ENCODE peak calls at places on chromosomes 7 and 10, in seven cellular contexts. W is H9, K is mesenchymal stem cell, P is IMR-90, H is mesendoderm, M is H1, Q is trophoblast cell. G is an unnamed sample.

GRCh38 chr7:137390076-137390475 is 46.5 kb upstream of the PTN start:
- DNase-seq in Q (no peak), K (peak; percentile 83), P (no peak), M (no peak), W (no peak), H (no peak), G (no peak)

GRCh38 chr7:24175603-24176002 is 108.4 kb upstream of the NPY start:
- DNase-seq in H (no peak), M (no peak), P (no peak), Q (no peak), K (no peak), W (no peak), G (peak; percentile 3)

GRCh38 chr10:100993986-100994708 is 5.5 kb upstream of the LZTS2 start:
- DNase-seq in Q (peak; percentile 61), K (peak; percentile 64), W (no peak), P (peak; percentile 45), M (no peak), H (peak; percentile 60), G (no peak)

GRCh38 chr10:127937069-127937468 is 30.2 kb downstream of the PTPRE start:
- DNase-seq in Q (no peak), M (no peak), P (no peak), W (no peak), H (no peak), K (no peak), G (no peak)

GRCh38 chr7:130363156-130363847 is 17.0 kb upstream of the CPA1 start:
- DNase-seq in K (peak; percentile 96), M (no peak), H (peak; percentile 45), P (peak; percentile 99), W (no peak), Q (peak; percentile 85), G (no peak)

GRCh38 chr7:3896366-3896765 is 595.3 kb downstream of the SDK1 start:
- DNase-seq in M (no peak), P (no peak), H (no peak), Q (no peak), W (no peak), K (no peak), G (no peak)

GRCh38 chr10:653991-654646 is 35.3 kb downstream of the DIP2C start:
- DNase-seq in M (no peak), W (no peak), P (peak; percentile 62), K (peak; percentile 52), Q (peak; percentile 76), H (peak; percentile 61), G (no peak)

GRCh38 chr10:48580236-48580635 is 24.6 kb downstream of the ARHGAP22 start:
- DNase-seq in P (no peak), W (peak; percentile 18), H (no peak), K (no peak), M (no peak), Q (no peak), G (no peak)

GRCh38 chr7:31935671-31936070 is 134.5 kb downstream of the PDE1C start:
- DNase-seq in P (no peak), W (no peak), H (no peak), Q (no peak), K (no peak), M (no peak), G (no peak)

GRCh38 chr10:75593690-75594556 is 162.5 kb downstream of the LRMDA start:
- DNase-seq in H (peak; percentile 51), W (peak; percentile 75), K (no peak), M (no peak), P (no peak), Q (no peak), G (no peak)

GRCh38 chr7:37376386-37376785 is 72.3 kb downstream of the ELMO1 start:
- DNase-seq in M (no peak), W (no peak), Q (peak; percentile 96), P (no peak), K (no peak), H (peak; percentile 54), G (no peak)

GRCh38 chr7:39958038-39958437 is 8.0 kb downstream of the CDK13 start:
- DNase-seq in W (no peak), M (no peak), H (no peak), Q (peak; percentile 33), K (no peak), P (no peak), G (no peak)

GRCh38 chr10:110717830-110718595 is 73.9 kb downstream of the RBM20 start:
- DNase-seq in H (no peak), M (no peak), W (no peak), P (no peak), K (no peak), Q (no peak), G (no peak)

GRCh38 chr7:67551027-67551426 is 554.4 kb downstream of the TYW1 start:
- DNase-seq in W (no peak), P (no peak), K (no peak), Q (no peak), H (no peak), M (no peak), G (no peak)

GRCh38 chr10:124016795-124017375 is 76.5 kb downstream of the CHST15 start:
- DNase-seq in K (no peak), Q (peak; percentile 21), H (no peak), P (no peak), W (no peak), M (no peak), G (no peak)

GRCh38 chr7:2109251-2109935 is 123.4 kb downstream of the MAD1L1 start:
- DNase-seq in H (no peak), K (peak; percentile 22), Q (no peak), M (no peak), P (peak; percentile 40), W (no peak), G (no peak)

GRCh38 chr7:1794888-1795542 is 124.9 kb downstream of the ELFN1 start:
- DNase-seq in P (no peak), K (no peak), H (peak; percentile 15), M (no peak), W (no peak), Q (no peak), G (no peak)

GRCh38 chr10:71852335-71852937 is 1.4 kb upstream of the PSAP start:
- DNase-seq in P (no peak), Q (no peak), H (no peak), K (no peak), M (no peak), W (no peak), G (no peak)

GRCh38 chr7:118214051-118214832 is 10.3 kb upstream of the ANKRD7 start:
- DNase-seq in W (no peak), Q (peak; percentile 53), M (no peak), P (peak; percentile 70), H (no peak), K (no peak), G (no peak)

GRCh38 chr7:37511852-37512377 is 63.3 kb upstream of the ELMO1 start:
- DNase-seq in W (no peak), K (no peak), P (no peak), H (no peak), Q (no peak), M (no peak), G (no peak)

GRCh38 chr10:103837370-103838094 is 17.8 kb downstream of the SH3PXD2A start:
- DNase-seq in H (no peak), W (no peak), K (no peak), M (no peak), Q (no peak), P (no peak), G (no peak)

DNA sequence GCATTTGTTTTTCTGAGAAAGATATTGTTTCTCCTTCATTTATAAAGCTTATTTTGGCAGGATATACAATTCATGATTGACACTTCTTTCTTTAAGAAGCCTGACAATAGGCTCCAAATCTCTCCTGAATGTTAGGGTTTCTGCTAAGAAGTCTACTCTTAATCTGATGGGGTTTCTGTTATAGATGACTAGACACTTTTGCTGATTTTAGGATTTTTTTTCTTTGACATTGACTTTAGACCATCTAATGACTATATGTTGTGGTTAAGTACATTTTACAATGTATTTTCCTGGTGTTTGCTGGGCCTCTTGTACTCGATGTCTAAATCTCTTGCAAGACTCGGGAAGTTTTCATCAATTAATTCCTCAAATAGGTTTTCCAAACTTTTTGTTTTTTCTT is 321.8 kb upstream of the SMIM30 start:
- DNase-seq in W (no peak), P (no peak), Q (no peak), M (no peak), H (no peak), K (no peak), G (no peak)
- H3K23ac ChIP-seq in W (no peak overlapping the region), P (no peak overlapping the region), Q (no peak overlapping the region), M (no peak overlapping the region), H (no peak overlapping the region), K (no peak overlapping the region), G (no peak overlapping the region)

GRCh38 chr10:90149563-90149962 is 448.2 kb downstream of the KIF20B start:
- DNase-seq in M (no peak), P (no peak), H (no peak), W (no peak), K (no peak), Q (peak; percentile 91), G (no peak)
- H2BK120ac ChIP-seq in M (no peak overlapping the region), P (no peak overlapping the region), H (no peak overlapping the region), W (no peak overlapping the region), K (no peak overlapping the region), Q (no peak overlapping the region), G (no peak overlapping the region)

DNA sequence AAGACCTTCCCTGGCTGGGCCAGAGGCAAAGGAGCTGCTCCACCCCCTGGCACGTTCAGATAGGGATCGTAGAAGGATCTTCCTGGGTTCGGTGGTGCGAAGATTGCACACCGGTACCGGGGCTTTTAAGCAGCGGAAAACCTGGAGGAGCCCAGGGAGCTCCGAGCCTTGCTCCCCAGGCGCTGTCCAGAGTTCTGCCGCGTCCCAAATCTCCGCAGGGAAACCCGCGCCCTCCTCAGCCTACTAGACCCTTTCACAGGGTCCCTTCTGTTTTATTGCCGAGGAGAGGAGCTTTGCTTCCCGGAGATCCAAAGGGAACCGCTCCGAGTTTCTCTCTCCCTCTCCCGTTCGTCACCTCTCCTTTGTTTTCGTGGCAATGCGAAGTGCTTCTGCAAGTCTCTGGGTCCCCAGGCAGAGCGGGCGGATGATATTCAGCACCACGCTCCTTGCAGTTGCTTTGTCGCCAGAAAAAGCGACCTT is 519 bp downstream of the TMEM196 start:
- DNase-seq in W (peak; percentile 78), Q (no peak), P (peak; percentile 5), H (peak; percentile 85), M (peak; percentile 33), K (peak; percentile 37), G (peak; percentile 57)
- H3K23ac ChIP-seq in W (no peak overlapping the region), Q (no peak overlapping the region), P (no peak overlapping the region), H (no peak overlapping the region), M (no peak overlapping the region), K (no peak overlapping the region), G (no peak overlapping the region)

GRCh38 chr10:99410876-99411275 is 19.5 kb downstream of the GOT1 start:
- DNase-seq in K (no peak), H (no peak), P (no peak), M (no peak), Q (no peak), W (no peak), G (no peak)

GRCh38 chr10:99406149-99406548 is 24.3 kb downstream of the GOT1 start:
- DNase-seq in W (no peak), Q (no peak), H (no peak), P (no peak), K (no peak), M (no peak), G (no peak)

GRCh38 chr10:99411546-99411945 is 18.9 kb downstream of the GOT1 start:
- DNase-seq in K (no peak), M (no peak), H (no peak), P (no peak), Q (no peak), W (no peak), G (no peak)

DNA sequence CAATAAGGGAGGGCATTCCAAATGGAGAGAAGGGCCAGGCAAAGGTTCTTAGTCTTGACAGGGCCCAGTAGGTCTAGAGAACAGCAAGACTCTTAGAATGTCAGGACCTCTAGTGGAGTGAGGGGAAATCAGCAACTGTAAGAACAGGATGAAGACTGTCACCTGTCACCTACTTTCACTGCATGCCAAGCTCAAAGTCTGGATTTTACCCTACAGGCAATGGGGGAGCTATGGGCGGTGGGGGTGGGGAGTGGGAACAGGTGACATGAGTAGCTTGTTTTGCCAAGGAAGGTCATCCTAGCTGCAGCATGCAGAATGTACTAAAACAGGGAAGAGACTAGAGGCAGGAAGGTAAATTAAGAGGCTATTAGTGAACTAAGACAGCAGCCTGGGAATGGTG is 18.3 kb downstream of the GOT1 start:
- DNase-seq in M (no peak), P (no peak), W (no peak), H (peak; percentile 56), Q (peak; percentile 38), K (no peak), G (no peak)
- H2BK120ac ChIP-seq in M (no peak overlapping the region), P (no peak overlapping the region), W (no peak overlapping the region), H (no peak overlapping the region), Q (no peak overlapping the region), K (no peak overlapping the region), G (no peak overlapping the region)